ENCODE peak calls at places on chromosomes 11 and 22, in eight cellular contexts. W is Panc1, C is psoas muscle, D is cardiac muscle cell, I is nephron progenitor cell, F is sigmoid colon, V is fibroblast of villous mesenchyme, L is mammary epithelial cell. H is an unnamed sample.

GRCh38 chr11:65476632-65477270 is 22.1 kb upstream of the MALAT1 start:
- DNase-seq in W (no peak), C (peak), D (no peak), I (no peak), F (peak), V (no peak), L (no peak), H (no peak)

GRCh38 chr11:7657306-7658025 is 15.8 kb downstream of the CYB5R2 start:
- DNase-seq in W (no peak), C (peak), D (peak), I (peak), F (peak), V (peak), L (peak), H (peak)

GRCh38 chr22:23278883-23279675 is 98.8 kb downstream of the BCR start:
- DNase-seq in W (no peak), C (no peak), D (no peak), I (no peak), F (no peak), V (no peak), L (peak), H (no peak)

GRCh38 chr11:8384199-8384821 is 120.6 kb upstream of the LMO1 start:
- DNase-seq in W (no peak), C (peak), D (peak), I (peak), F (peak), V (peak), L (no peak), H (peak)

GRCh38 chr11:117381988-117382387 is 54.3 kb downstream of the CEP164 start:
- DNase-seq in W (no peak), C (no peak), D (no peak), I (no peak), F (peak), V (no peak), L (no peak), H (no peak)

GRCh38 chr11:103619480-103619879 is 417.0 kb upstream of the DDI1 start:
- DNase-seq in W (no peak), C (no peak), D (peak), I (no peak), F (no peak), V (no peak), L (peak), H (no peak)

GRCh38 chr11:10414659-10415058 is 40.4 kb upstream of the AMPD3 start:
- DNase-seq in W (no peak), C (peak), D (no peak), I (no peak), F (peak), V (peak), L (no peak), H (no peak)

GRCh38 chr22:22558972-22559603 is at the start of gene PRAME:
- DNase-seq in W (peak), C (peak), D (no peak), I (peak), F (no peak), V (peak), L (no peak), H (no peak)

GRCh38 chr22:37371491-37371890 is 55.8 kb downstream of the ELFN2 start:
- DNase-seq in W (no peak), C (no peak), D (no peak), I (no peak), F (no peak), V (no peak), L (no peak), H (no peak)

GRCh38 chr22:43483669-43484068 is 71.9 kb downstream of the MPPED1 start:
- DNase-seq in W (no peak), C (no peak), D (no peak), I (no peak), F (no peak), V (no peak), L (no peak), H (no peak)

GRCh38 chr11:13983081-13983751 is 20.7 kb downstream of the SPON1 start:
- DNase-seq in W (no peak), C (peak), D (no peak), I (peak), F (peak), V (peak), L (no peak), H (no peak)

GRCh38 chr11:1518301-1518700 is 31.7 kb upstream of the MOB2 start:
- DNase-seq in W (no peak), C (no peak), D (no peak), I (no peak), F (no peak), V (no peak), L (no peak), H (no peak)

GRCh38 chr11:47494996-47495855 is 46.3 kb upstream of the RAPSN start:
- DNase-seq in W (no peak), C (no peak), D (no peak), I (no peak), F (no peak), V (peak), L (no peak), H (no peak)

GRCh38 chr11:95924414-95924760 is 480 bp upstream of the MTMR2 start:
- DNase-seq in W (no peak), C (no peak), D (peak), I (no peak), F (no peak), V (peak), L (peak), H (no peak)

GRCh38 chr11:118295834-118296454 is 8.6 kb upstream of the CD3E start:
- DNase-seq in W (no peak), C (no peak), D (peak), I (no peak), F (no peak), V (peak), L (peak), H (no peak)

GRCh38 chr11:125224391-125225015 is 60.0 kb downstream of the PKNOX2 start:
- DNase-seq in W (no peak), C (peak), D (peak), I (no peak), F (peak), V (peak), L (peak), H (no peak)

GRCh38 chr11:75259711-75260110 is 19.1 kb downstream of the TPBGL start:
- DNase-seq in W (no peak), C (no peak), D (no peak), I (no peak), F (peak), V (no peak), L (no peak), H (no peak)

GRCh38 chr22:46085831-46086576 is 64.3 kb upstream of the PPARA start:
- DNase-seq in W (no peak), C (peak), D (no peak), I (no peak), F (peak), V (peak), L (peak), H (no peak)

GRCh38 chr11:78684377-78684776 is 109.7 kb upstream of the NARS2 start:
- DNase-seq in W (no peak), C (no peak), D (peak), I (no peak), F (no peak), V (no peak), L (no peak), H (no peak)

GRCh38 chr11:123183391-123184099 is 11.5 kb downstream of the CLMP start:
- DNase-seq in W (no peak), C (no peak), D (no peak), I (no peak), F (no peak), V (no peak), L (peak), H (no peak)

GRCh38 chr11:102012946-102013345 is 34.3 kb upstream of the CFAP300 start:
- DNase-seq in W (no peak), C (no peak), D (no peak), I (no peak), F (no peak), V (peak), L (no peak), H (no peak)

GRCh38 chr11:63765688-63766241 is 2.8 kb downstream of the ZFTA start:
- DNase-seq in W (no peak), C (no peak), D (no peak), I (peak), F (no peak), V (no peak), L (no peak), H (no peak)

GRCh38 chr11:22828373-22828772 is 1.2 kb downstream of the SVIP start:
- DNase-seq in W (no peak), C (no peak), D (no peak), I (no peak), F (no peak), V (no peak), L (no peak), H (no peak)

GRCh38 chr11:22832315-22833041 is 2.9 kb upstream of the SVIP start:
- DNase-seq in W (no peak), C (no peak), D (no peak), I (no peak), F (no peak), V (no peak), L (peak), H (no peak)

GRCh38 chr11:22830082-22830414 is 447 bp upstream of the SVIP start:
- DNase-seq in W (no peak), C (no peak), D (no peak), I (no peak), F (no peak), V (no peak), L (no peak), H (no peak)

GRCh38 chr11:22829231-22830081 is at the start of gene SVIP:
- DNase-seq in W (peak), C (peak), D (peak), I (peak), F (peak), V (peak), L (peak), H (peak)
- TF ChIP-seq CTCF in W (peak), C (peak), D (peak), I (peak), F (peak), V (no peak), L (peak), H (peak)

GRCh38 chr11:62575156-62575555 is 1.5 kb upstream of the EEF1G start:
- DNase-seq in W (no peak), C (no peak), D (no peak), I (no peak), F (no peak), V (no peak), L (no peak), H (no peak)
- TF ChIP-seq CTCF in W (no peak), C (no peak), D (no peak), I (no peak), F (no peak), V (no peak), L (no peak), H (no peak)

GRCh38 chr11:69640995-69641581 is at the start of gene CCND1:
- DNase-seq in W (no peak), C (peak), D (peak), I (peak), F (peak), V (peak), L (peak), H (peak)
- TF ChIP-seq CTCF in W (no peak), C (peak), D (peak), I (no peak), F (no peak), V (peak), L (no peak), H (peak)

GRCh38 chr11:33089776-33090175 is 50.4 kb downstream of the TCP11L1 start:
- DNase-seq in W (no peak), C (no peak), D (no peak), I (no peak), F (no peak), V (peak), L (peak), H (no peak)
- TF ChIP-seq CTCF in W (peak), C (no peak), D (peak), I (no peak), F (no peak), V (no peak), L (peak), H (no peak)

GRCh38 chr11:85406316-85406715 is 220.8 kb downstream of the DLG2 start:
- DNase-seq in W (no peak), C (no peak), D (no peak), I (no peak), F (no peak), V (no peak), L (no peak), H (no peak)
- TF ChIP-seq CTCF in W (no peak), C (no peak), D (no peak), I (no peak), F (no peak), V (no peak), L (no peak), H (no peak)

H was measured in osteocyte.